ENCODE peak calls at places on chromosome 9, in nine cellular contexts. C is HT-29; F is omental fat pad; O is fibroblast of lung; T is stimulated activated CD4-positive, alpha-beta T cell treated with anti-CD3 and anti-CD28 coated beads, Interleukin-2, amount 100 ng/mL, for 48 hours; S is ecto neural progenitor cell; Z is NCI-H1930; E is iris pigment epithelial cell; I is AG08395. Y is an unnamed sample.

GRCh38 chr9:6605202-6605601 is 40.3 kb downstream of the GLDC start:
- DNase-seq in C (no peak), F (no peak), O (no peak), T (no peak), S (no peak), Z (no peak), E (no peak), I (no peak), Y (peak)

GRCh38 chr9:132069046-132069898 is 10.4 kb downstream of the MED27 start:
- DNase-seq in C (no peak), F (no peak), O (peak), T (no peak), S (no peak), Z (no peak), E (peak), I (peak), Y (no peak)

GRCh38 chr9:127132921-127133647 is 10.6 kb upstream of the ANGPTL2 start:
- DNase-seq in C (peak), F (no peak), O (peak), T (no peak), S (peak), Z (no peak), E (peak), I (peak), Y (no peak)

GRCh38 chr9:22010881-22011625 is 1.9 kb upstream of the CDKN2B start:
- DNase-seq in C (no peak), F (no peak), O (no peak), T (no peak), S (peak), Z (no peak), E (no peak), I (no peak), Y (no peak)

GRCh38 chr9:127686461-127687393 is 20.1 kb upstream of the CFAP157 start:
- DNase-seq in C (no peak), F (no peak), O (no peak), T (no peak), S (no peak), Z (no peak), E (no peak), I (no peak), Y (no peak)

GRCh38 chr9:108442604-108443277 is 413.0 kb downstream of the ACTL7B start:
- DNase-seq in C (no peak), F (no peak), O (no peak), T (no peak), S (no peak), Z (no peak), E (no peak), I (peak), Y (no peak)

GRCh38 chr9:99822596-99823391 is 1.1 kb downstream of the NR4A3 start:
- DNase-seq in C (peak), F (no peak), O (peak), T (peak), S (peak), Z (no peak), E (peak), I (peak), Y (peak)

GRCh38 chr9:127106493-127106855 is 16.0 kb downstream of the ANGPTL2 start:
- DNase-seq in C (no peak), F (no peak), O (no peak), T (no peak), S (no peak), Z (no peak), E (no peak), I (no peak), Y (no peak)

GRCh38 chr9:99169982-99170761 is 51.6 kb downstream of the ALG2 start:
- DNase-seq in C (no peak), F (no peak), O (peak), T (no peak), S (peak), Z (peak), E (no peak), I (no peak), Y (no peak)

GRCh38 chr9:133788819-133789733 is 50.9 kb upstream of the SARDH start:
- DNase-seq in C (no peak), F (no peak), O (no peak), T (no peak), S (no peak), Z (no peak), E (no peak), I (no peak), Y (no peak)

GRCh38 chr9:77588319-77588937 is 59.7 kb downstream of the GNA14 start:
- DNase-seq in C (peak), F (no peak), O (peak), T (no peak), S (no peak), Z (no peak), E (peak), I (peak), Y (no peak)

GRCh38 chr9:98563997-98564396 is 144.7 kb downstream of the GABBR2 start:
- DNase-seq in C (no peak), F (no peak), O (no peak), T (no peak), S (peak), Z (no peak), E (no peak), I (no peak), Y (no peak)

GRCh38 chr9:91245432-91246313 is 116.0 kb downstream of the AUH start:
- DNase-seq in C (peak), F (no peak), O (peak), T (no peak), S (no peak), Z (no peak), E (peak), I (no peak), Y (no peak)

GRCh38 chr9:119370816-119371215 is 1.6 kb upstream of the BRINP1 start:
- DNase-seq in C (peak), F (no peak), O (peak), T (peak), S (peak), Z (no peak), E (peak), I (peak), Y (peak)

GRCh38 chr9:121676916-121677315 is 25.5 kb downstream of the DAB2IP start:
- DNase-seq in C (no peak), F (no peak), O (no peak), T (no peak), S (no peak), Z (no peak), E (no peak), I (peak), Y (no peak)

GRCh38 chr9:72952914-72953313 is at the start of gene ALDH1A1:
- DNase-seq in C (peak), F (no peak), O (no peak), T (no peak), S (no peak), Z (no peak), E (no peak), I (no peak), Y (no peak)

GRCh38 chr9:16526380-16526779 is 344.1 kb downstream of the BNC2 start:
- DNase-seq in C (no peak), F (no peak), O (peak), T (no peak), S (no peak), Z (no peak), E (peak), I (peak), Y (no peak)

GRCh38 chr9:99411068-99411467 is 189.0 kb downstream of the SEC61B start:
- DNase-seq in C (no peak), F (no peak), O (peak), T (no peak), S (no peak), Z (no peak), E (peak), I (peak), Y (no peak)

GRCh38 chr9:17810728-17811634 is 232.1 kb downstream of the SH3GL2 start:
- DNase-seq in C (peak), F (peak), O (peak), T (peak), S (no peak), Z (peak), E (peak), I (peak), Y (peak)

GRCh38 chr9:86885232-86885631 is 62.1 kb downstream of the GAS1 start:
- DNase-seq in C (no peak), F (no peak), O (no peak), T (no peak), S (no peak), Z (no peak), E (no peak), I (no peak), Y (no peak)

GRCh38 chr9:37922391-37923120 is 18.6 kb upstream of the SLC25A51 start:
- DNase-seq in C (no peak), F (no peak), O (no peak), T (no peak), S (no peak), Z (no peak), E (no peak), I (no peak), Y (no peak)

GRCh38 chr9:115808108-115808507 is 345.5 kb upstream of the PAPPA start:
- DNase-seq in C (no peak), F (no peak), O (peak), T (no peak), S (no peak), Z (no peak), E (peak), I (no peak), Y (no peak)

GRCh38 chr9:69931340-69931739 is 110.7 kb downstream of the CFAP95 start:
- DNase-seq in C (peak), F (no peak), O (peak), T (no peak), S (no peak), Z (no peak), E (no peak), I (no peak), Y (no peak)

GRCh38 chr9:34451545-34451944 is 6.8 kb downstream of the FAM219A start:
- DNase-seq in C (no peak), F (no peak), O (peak), T (no peak), S (no peak), Z (no peak), E (peak), I (no peak), Y (peak)

GRCh38 chr9:4575997-4576396 is 85.7 kb downstream of the SLC1A1 start:
- DNase-seq in C (no peak), F (no peak), O (no peak), T (no peak), S (no peak), Z (no peak), E (no peak), I (no peak), Y (no peak)

GRCh38 chr9:893843-894420 is 52.4 kb downstream of the DMRT1 start:
- DNase-seq in C (peak), F (no peak), O (peak), T (peak), S (peak), Z (peak), E (peak), I (peak), Y (peak)

GRCh38 chr9:105510024-105510423 is 47.9 kb upstream of the FKTN start:
- DNase-seq in C (no peak), F (no peak), O (peak), T (no peak), S (no peak), Z (no peak), E (peak), I (peak), Y (no peak)

GRCh38 chr9:121682926-121683485 is 31.6 kb downstream of the DAB2IP start:
- DNase-seq in C (no peak), F (no peak), O (no peak), T (no peak), S (no peak), Z (no peak), E (no peak), I (no peak), Y (no peak)

Y was measured in activated CD4-positive, alpha-beta memory T cell treated with anti-CD3 and anti-CD28 coated beads, Interleukin-2, amount 10 ng/mL, durations not matched to agents 7 days and 5 days.